ENCODE peak calls at places on chromosome 5, in nine cellular contexts. Y is AG08395; T is suprapubic skin; Z is sigmoid colon; X is activated naive CD8-positive, alpha-beta T cell treated with anti-CD3 and anti-CD28 coated beads for 36 hours; Q is stimulated activated CD4-positive, alpha-beta T cell treated with anti-CD3 and anti-CD28 coated beads, Interleukin-2, amount 100 ng/mL, for 48 hours; L is lung; M is ovary; U is stimulated activated CD8-positive, alpha-beta memory T cell treated with anti-CD3 and anti-CD28 coated beads, Interleukin-4, amount 100 ng/mL, for 4 hours. I is an unnamed sample.

GRCh38 chr5:72408602-72409001 is 88.4 kb downstream of the PTCD2 start:
- DNase-seq in Y (no peak), T (no peak), Z (no peak), X (no peak), Q (no peak), L (no peak), M (no peak), U (no peak), I (no peak)

GRCh38 chr5:143213231-143213850 is 190.1 kb downstream of the NR3C1 start:
- DNase-seq in Y (peak; percentile 77), T (no peak), Z (peak; percentile 68), X (no peak), Q (no peak), L (no peak), M (no peak), U (no peak), I (no peak)

GRCh38 chr5:14672508-14673394 is 8.2 kb downstream of the OTULIN start:
- DNase-seq in Y (peak; percentile 34), T (no peak), Z (no peak), X (no peak), Q (no peak), L (no peak), M (no peak), U (no peak), I (peak; percentile 3)

GRCh38 chr5:158951951-158952545 is 147.7 kb downstream of the EBF1 start:
- DNase-seq in Y (no peak), T (no peak), Z (no peak), X (no peak), Q (no peak), L (no peak), M (no peak), U (no peak), I (no peak)

GRCh38 chr5:41012318-41012717 is 58.8 kb downstream of the MROH2B start:
- DNase-seq in Y (no peak), T (no peak), Z (no peak), X (no peak), Q (no peak), L (peak; percentile 31), M (no peak), U (no peak), I (no peak)

GRCh38 chr5:82163459-82164108 is 114.6 kb downstream of the RPS23 start:
- DNase-seq in Y (no peak), T (no peak), Z (no peak), X (no peak), Q (no peak), L (no peak), M (no peak), U (no peak), I (no peak)

GRCh38 chr5:115169392-115170127 is at the start of gene TRIM36:
- DNase-seq in Y (peak; percentile 90), T (peak; percentile 93), Z (peak; percentile 91), X (peak; percentile 95), Q (peak; percentile 92), L (peak; percentile 93), M (peak; percentile 91), U (peak; percentile 84), I (peak; percentile 92)

GRCh38 chr5:42518595-42519067 is 95.4 kb downstream of the GHR start:
- DNase-seq in Y (peak; percentile 44), T (peak; percentile 61), Z (peak; percentile 78), X (no peak), Q (no peak), L (no peak), M (no peak), U (no peak), I (no peak)

GRCh38 chr5:100517301-100517974 is 17.7 kb upstream of the FAM174A start:
- DNase-seq in Y (no peak), T (peak; percentile 71), Z (no peak), X (no peak), Q (no peak), L (peak; percentile 75), M (no peak), U (no peak), I (no peak)

GRCh38 chr5:141617682-141618029 is 1.1 kb downstream of the DIAPH1 start:
- DNase-seq in Y (no peak), T (no peak), Z (no peak), X (no peak), Q (no peak), L (no peak), M (no peak), U (no peak), I (no peak)

GRCh38 chr5:53481887-53482716 is 1.7 kb downstream of the FST start:
- DNase-seq in Y (peak; percentile 77), T (peak; percentile 87), Z (peak; percentile 89), X (peak; percentile 77), Q (peak; percentile 58), L (peak; percentile 81), M (peak; percentile 66), U (peak; percentile 18), I (no peak)

GRCh38 chr5:123083298-123083697 is 5.7 kb upstream of the PRDM6 start:
- DNase-seq in Y (no peak), T (no peak), Z (no peak), X (no peak), Q (no peak), L (no peak), M (no peak), U (no peak), I (no peak)

GRCh38 chr5:176418251-176418650 is 1.9 kb upstream of the CLTB start:
- DNase-seq in Y (no peak), T (no peak), Z (no peak), X (no peak), Q (no peak), L (no peak), M (no peak), U (no peak), I (no peak)

GRCh38 chr5:136191304-136192014 is 1.5 kb downstream of the SMIM32 start:
- DNase-seq in Y (peak; percentile 31), T (no peak), Z (peak; percentile 54), X (no peak), Q (no peak), L (no peak), M (no peak), U (no peak), I (no peak)

GRCh38 chr5:155087036-155087435 is 73.5 kb downstream of the KIF4B start:
- DNase-seq in Y (peak; percentile 38), T (no peak), Z (no peak), X (no peak), Q (no peak), L (no peak), M (no peak), U (no peak), I (no peak)

GRCh38 chr5:40853632-40854192 is 12.5 kb downstream of the CARD6 start:
- DNase-seq in Y (no peak), T (no peak), Z (no peak), X (no peak), Q (no peak), L (no peak), M (no peak), U (no peak), I (no peak)

GRCh38 chr5:35136386-35136785 is 88.6 kb upstream of the AGXT2 start:
- DNase-seq in Y (peak; percentile 84), T (no peak), Z (no peak), X (peak; percentile 18), Q (peak; percentile 8), L (no peak), M (no peak), U (no peak), I (no peak)

GRCh38 chr5:163281512-163281911 is 155.9 kb upstream of the CCNG1 start:
- DNase-seq in Y (no peak), T (no peak), Z (no peak), X (no peak), Q (no peak), L (no peak), M (no peak), U (no peak), I (no peak)

GRCh38 chr5:133247881-133248642 is 196.2 kb downstream of the HSPA4 start:
- DNase-seq in Y (no peak), T (no peak), Z (no peak), X (no peak), Q (no peak), L (no peak), M (no peak), U (no peak), I (no peak)

GRCh38 chr5:77558266-77558665 is 66.2 kb upstream of the WDR41 start:
- DNase-seq in Y (no peak), T (no peak), Z (no peak), X (no peak), Q (no peak), L (no peak), M (no peak), U (no peak), I (no peak)

GRCh38 chr5:93583525-93583798 is 440 bp downstream of the NR2F1 start:
- DNase-seq in Y (no peak), T (no peak), Z (no peak), X (no peak), Q (no peak), L (no peak), M (no peak), U (no peak), I (no peak)

GRCh38 chr5:1777281-1778137 is 22.1 kb downstream of the MRPL36 start:
- DNase-seq in Y (no peak), T (peak; percentile 44), Z (peak; percentile 50), X (no peak), Q (no peak), L (no peak), M (no peak), U (no peak), I (no peak)

GRCh38 chr5:169195601-169196000 is 105.3 kb downstream of the SLIT3 start:
- DNase-seq in Y (no peak), T (no peak), Z (no peak), X (no peak), Q (no peak), L (no peak), M (no peak), U (no peak), I (no peak)

GRCh38 chr5:38871211-38871610 is 25.4 kb downstream of the OSMR start:
- DNase-seq in Y (no peak), T (no peak), Z (no peak), X (no peak), Q (no peak), L (no peak), M (no peak), U (no peak), I (no peak)

GRCh38 chr5:169350759-169351240 is 49.9 kb upstream of the SLIT3 start:
- DNase-seq in Y (peak; percentile 97), T (peak; percentile 77), Z (no peak), X (no peak), Q (no peak), L (no peak), M (no peak), U (no peak), I (no peak)